ENCODE peak calls at places on chromosomes 5 and 9, in five cellular contexts. L is fibroblast of mammary gland; P is AG10803; S is gastrocnemius medialis; M is CD8-positive, alpha-beta T cell. G is an unnamed sample.

GRCh38 chr9:6186691-6187090 is 28.9 kb upstream of the IL33 start:
- DNase-seq in L (no peak), P (no peak), S (no peak), M (no peak), G (no peak)

GRCh38 chr9:18393340-18394130 is 80.4 kb upstream of the ADAMTSL1 start:
- DNase-seq in L (peak), P (peak), S (no peak), M (no peak), G (no peak)

GRCh38 chr9:75170898-75171360 is 82.6 kb downstream of the OSTF1 start:
- DNase-seq in L (no peak), P (no peak), S (no peak), M (no peak), G (no peak)

GRCh38 chr5:162567644-162568043 is 500.1 kb downstream of the GABRG2 start:
- DNase-seq in L (no peak), P (no peak), S (no peak), M (no peak), G (no peak)

GRCh38 chr9:40926404-40927259 is 201.8 kb downstream of the FOXD4L6 start:
- DNase-seq in L (no peak), P (no peak), S (no peak), M (no peak), G (no peak)

GRCh38 chr5:178439411-178440162 is 150.6 kb downstream of the COL23A1 start:
- DNase-seq in L (no peak), P (no peak), S (no peak), M (no peak), G (no peak)

GRCh38 chr5:39755986-39756385 is 331.2 kb upstream of the DAB2 start:
- DNase-seq in L (peak), P (peak), S (no peak), M (no peak), G (no peak)

GRCh38 chr5:142864293-142865260 is 94.4 kb downstream of the ARHGAP26 start:
- DNase-seq in L (no peak), P (no peak), S (no peak), M (no peak), G (no peak)

GRCh38 chr5:157748740-157749461 is 5.4 kb downstream of the LSM11 start:
- DNase-seq in L (peak), P (peak), S (no peak), M (no peak), G (no peak)

GRCh38 chr5:113124914-113125313 is 148.3 kb downstream of the DCP2 start:
- DNase-seq in L (no peak), P (no peak), S (no peak), M (no peak), G (no peak)

GRCh38 chr5:96067902-96068614 is 106.4 kb upstream of the ELL2 start:
- DNase-seq in L (peak), P (peak), S (no peak), M (no peak), G (no peak)

GRCh38 chr5:102975040-102975439 is 144.9 kb downstream of the GIN1 start:
- DNase-seq in L (peak), P (peak), S (no peak), M (no peak), G (no peak)

GRCh38 chr5:56179442-56179841 is 53.7 kb downstream of the ANKRD55 start:
- DNase-seq in L (no peak), P (no peak), S (no peak), M (no peak), G (no peak)

GRCh38 chr9:76302947-76303550 is 91.2 kb downstream of the RFK start:
- DNase-seq in L (peak), P (peak), S (no peak), M (no peak), G (no peak)

GRCh38 chr5:76041863-76042262 is 41.3 kb upstream of the SV2C start:
- DNase-seq in L (no peak), P (no peak), S (no peak), M (no peak), G (no peak)

GRCh38 chr9:2271426-2271825 is 256.3 kb downstream of the SMARCA2 start:
- DNase-seq in L (peak), P (peak), S (peak), M (no peak), G (no peak)

GRCh38 chr9:28866951-28867350 is 1293.7 kb upstream of the C9orf72 start:
- DNase-seq in L (no peak), P (no peak), S (no peak), M (no peak), G (no peak)

GRCh38 chr9:136201609-136202448 is 3.1 kb downstream of the LHX3 start:
- DNase-seq in L (no peak), P (no peak), S (no peak), M (no peak), G (no peak)

GRCh38 chr5:76372320-76373054 is 30.6 kb upstream of the IQGAP2 start:
- DNase-seq in L (peak), P (peak), S (no peak), M (no peak), G (no peak)

GRCh38 chr9:129597355-129598088 is 23.4 kb downstream of the C9orf50 start:
- DNase-seq in L (peak), P (peak), S (peak), M (no peak), G (peak)

GRCh38 chr9:129590466-129590865 is 30.4 kb downstream of the C9orf50 start:
- DNase-seq in L (no peak), P (no peak), S (no peak), M (no peak), G (no peak)

GRCh38 chr5:71932131-71932635 is 175.1 kb upstream of the MAP1B start:
- DNase-seq in L (no peak), P (peak), S (no peak), M (no peak), G (no peak)

GRCh38 chr5:136285501-136285900 is 79.8 kb downstream of the TRPC7 start:
- DNase-seq in L (peak), P (peak), S (no peak), M (no peak), G (no peak)

GRCh38 chr9:87382902-87383301 is 114.8 kb upstream of the DAPK1 start:
- DNase-seq in L (peak), P (peak), S (no peak), M (no peak), G (no peak)
- H3K4me3 ChIP-seq in L (no peak), P (no peak), S (no peak), M (no peak), G (no peak)

GRCh38 chr5:65102501-65102825 is 333.7 kb downstream of the CWC27 start:
- DNase-seq in L (no peak), P (no peak), S (no peak), M (no peak), G (no peak)
- H3K4me3 ChIP-seq in L (peak), P (peak), S (peak), M (peak), G (peak)

GRCh38 chr5:140631831-140632365 is 1.1 kb downstream of the CD14 start:
- DNase-seq in L (no peak), P (no peak), S (no peak), M (no peak), G (no peak)
- H3K4me3 ChIP-seq in L (peak), P (peak), S (peak), M (peak), G (peak)

GRCh38 chr5:171495122-171495700 is 75.8 kb downstream of the FGF18 start:
- DNase-seq in L (peak), P (peak), S (no peak), M (no peak), G (no peak)
- H3K4me3 ChIP-seq in L (no peak), P (no peak), S (no peak), M (no peak), G (no peak)

DNA sequence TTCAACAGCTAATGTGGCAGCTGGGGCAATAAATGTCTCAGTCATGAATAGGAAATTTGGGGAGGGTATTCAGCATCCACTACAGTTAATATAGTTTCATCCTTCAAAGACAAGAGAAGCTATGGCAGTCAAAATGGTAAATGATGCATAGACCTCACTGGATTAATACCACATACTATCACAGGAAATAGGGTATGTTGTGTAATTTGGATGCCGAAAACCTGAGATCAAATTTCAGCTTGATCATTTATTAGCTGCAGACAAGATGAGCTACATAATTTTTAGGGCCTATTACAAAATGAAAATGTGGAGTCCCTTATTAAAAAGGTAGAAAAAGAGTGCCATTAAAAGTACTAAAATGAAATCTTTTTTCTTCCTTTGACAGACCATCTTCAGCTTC is 112.6 kb upstream of the MTAP start:
- DNase-seq in L (peak), P (no peak), S (no peak), M (no peak), G (no peak)
- H3K4me3 ChIP-seq in L (no peak), P (no peak), S (no peak), M (no peak), G (no peak)

GRCh38 chr5:94196959-94197358 is 421.4 kb downstream of the KIAA0825 start:
- DNase-seq in L (no peak), P (peak), S (no peak), M (no peak), G (no peak)

GRCh38 chr5:94197970-94198369 is 420.4 kb downstream of the KIAA0825 start:
- DNase-seq in L (no peak), P (no peak), S (no peak), M (no peak), G (no peak)

GRCh38 chr5:94199566-94199965 is 418.8 kb downstream of the KIAA0825 start:
- DNase-seq in L (no peak), P (no peak), S (no peak), M (no peak), G (no peak)
- H3K4me3 ChIP-seq in L (no peak), P (no peak), S (no peak), M (no peak), G (no peak)